ENCODE peak calls at places on chromosome 11, in six cellular contexts. One of them, this sample, is unnamed.

GRCh38 chr11:11463397-11463796 is 110.3 kb upstream of the CSNK2A3 start:
- DNase-seq in fibroblast of mammary gland: no peak
- DNase-seq in astrocyte of the cerebellum: no peak
- DNase-seq in stomach: no peak
- DNase-seq in Peyer's patch: no peak
- DNase-seq in foreskin fibroblast: no peak
- DNase-seq in this sample: no peak

GRCh38 chr11:41010361-41011050 is 448.9 kb downstream of the LRRC4C start:
- DNase-seq in fibroblast of mammary gland: no peak
- DNase-seq in astrocyte of the cerebellum: no peak
- DNase-seq in stomach: no peak
- DNase-seq in Peyer's patch: no peak
- DNase-seq in foreskin fibroblast: no peak
- DNase-seq in this sample: no peak

GRCh38 chr11:75982309-75982708 is 167.3 kb downstream of the UVRAG start:
- DNase-seq in fibroblast of mammary gland: no peak
- DNase-seq in astrocyte of the cerebellum: no peak
- DNase-seq in stomach: no peak
- DNase-seq in Peyer's patch: no peak
- DNase-seq in foreskin fibroblast: no peak
- DNase-seq in this sample: no peak

GRCh38 chr11:76208829-76209670 is 2.7 kb upstream of the WNT11 start:
- DNase-seq in fibroblast of mammary gland: peak
- DNase-seq in astrocyte of the cerebellum: no peak
- DNase-seq in stomach: peak
- DNase-seq in Peyer's patch: peak
- DNase-seq in foreskin fibroblast: peak
- DNase-seq in this sample: peak

GRCh38 chr11:29260939-29261705 is 755.7 kb downstream of the KCNA4 start:
- DNase-seq in fibroblast of mammary gland: peak
- DNase-seq in astrocyte of the cerebellum: no peak
- DNase-seq in stomach: no peak
- DNase-seq in Peyer's patch: no peak
- DNase-seq in foreskin fibroblast: peak
- DNase-seq in this sample: peak

GRCh38 chr11:57663975-57664374 is 3.9 kb upstream of the ZDHHC5 start:
- DNase-seq in fibroblast of mammary gland: no peak
- DNase-seq in astrocyte of the cerebellum: no peak
- DNase-seq in stomach: no peak
- DNase-seq in Peyer's patch: no peak
- DNase-seq in foreskin fibroblast: no peak
- DNase-seq in this sample: no peak

GRCh38 chr11:80096736-80097135 is 655.9 kb upstream of the TENM4 start:
- DNase-seq in fibroblast of mammary gland: peak
- DNase-seq in astrocyte of the cerebellum: peak
- DNase-seq in stomach: no peak
- DNase-seq in Peyer's patch: no peak
- DNase-seq in foreskin fibroblast: peak
- DNase-seq in this sample: peak

GRCh38 chr11:17572359-17572690 is 25.3 kb downstream of the OTOG start:
- DNase-seq in fibroblast of mammary gland: no peak
- DNase-seq in astrocyte of the cerebellum: no peak
- DNase-seq in stomach: peak
- DNase-seq in Peyer's patch: no peak
- DNase-seq in foreskin fibroblast: no peak
- DNase-seq in this sample: no peak

GRCh38 chr11:79419120-79419519 is 21.7 kb downstream of the TENM4 start:
- DNase-seq in fibroblast of mammary gland: peak
- DNase-seq in astrocyte of the cerebellum: no peak
- DNase-seq in stomach: peak
- DNase-seq in Peyer's patch: no peak
- DNase-seq in foreskin fibroblast: peak
- DNase-seq in this sample: peak

GRCh38 chr11:34329876-34330275 is 27.9 kb downstream of the ABTB2 start:
- DNase-seq in fibroblast of mammary gland: no peak
- DNase-seq in astrocyte of the cerebellum: no peak
- DNase-seq in stomach: no peak
- DNase-seq in Peyer's patch: no peak
- DNase-seq in foreskin fibroblast: no peak
- DNase-seq in this sample: no peak
- TF ChIP-seq CTCF in fibroblast of mammary gland: no peak
- TF ChIP-seq CTCF in astrocyte of the cerebellum: no peak
- TF ChIP-seq CTCF in stomach: no peak
- TF ChIP-seq CTCF in Peyer's patch: no peak
- TF ChIP-seq CTCF in foreskin fibroblast: no peak
- TF ChIP-seq CTCF in this sample: no peak

GRCh38 chr11:73330569-73331093 is 22.6 kb downstream of the ARHGEF17 start:
- DNase-seq in fibroblast of mammary gland: peak
- DNase-seq in astrocyte of the cerebellum: no peak
- DNase-seq in stomach: no peak
- DNase-seq in Peyer's patch: no peak
- DNase-seq in foreskin fibroblast: no peak
- DNase-seq in this sample: peak
- TF ChIP-seq CTCF in fibroblast of mammary gland: peak
- TF ChIP-seq CTCF in astrocyte of the cerebellum: peak
- TF ChIP-seq CTCF in stomach: no peak
- TF ChIP-seq CTCF in Peyer's patch: no peak
- TF ChIP-seq CTCF in foreskin fibroblast: peak
- TF ChIP-seq CTCF in this sample: no peak

GRCh38 chr11:119314748-119315138 is 2.2 kb downstream of the MCAM start:
- DNase-seq in fibroblast of mammary gland: no peak
- DNase-seq in astrocyte of the cerebellum: no peak
- DNase-seq in stomach: no peak
- DNase-seq in Peyer's patch: no peak
- DNase-seq in foreskin fibroblast: no peak
- DNase-seq in this sample: no peak

GRCh38 chr11:119316729-119317591 is at the start of gene MCAM:
- DNase-seq in fibroblast of mammary gland: no peak
- DNase-seq in astrocyte of the cerebellum: no peak
- DNase-seq in stomach: no peak
- DNase-seq in Peyer's patch: no peak
- DNase-seq in foreskin fibroblast: no peak
- DNase-seq in this sample: no peak

GRCh38 chr11:119316017-119316728 is 757 bp downstream of the MCAM start:
- DNase-seq in fibroblast of mammary gland: no peak
- DNase-seq in astrocyte of the cerebellum: no peak
- DNase-seq in stomach: no peak
- DNase-seq in Peyer's patch: no peak
- DNase-seq in foreskin fibroblast: no peak
- DNase-seq in this sample: peak

GRCh38 chr11:119317592-119318239 is 786 bp upstream of the MCAM start:
- DNase-seq in fibroblast of mammary gland: no peak
- DNase-seq in astrocyte of the cerebellum: no peak
- DNase-seq in stomach: no peak
- DNase-seq in Peyer's patch: no peak
- DNase-seq in foreskin fibroblast: no peak
- DNase-seq in this sample: no peak

GRCh38 chr11:119315139-119316016 is 1.6 kb downstream of the MCAM start:
- DNase-seq in fibroblast of mammary gland: no peak
- DNase-seq in astrocyte of the cerebellum: no peak
- DNase-seq in stomach: no peak
- DNase-seq in Peyer's patch: peak
- DNase-seq in foreskin fibroblast: no peak
- DNase-seq in this sample: no peak
- TF ChIP-seq CTCF in fibroblast of mammary gland: no peak
- TF ChIP-seq CTCF in astrocyte of the cerebellum: no peak
- TF ChIP-seq CTCF in stomach: no peak
- TF ChIP-seq CTCF in Peyer's patch: no peak
- TF ChIP-seq CTCF in foreskin fibroblast: no peak
- TF ChIP-seq CTCF in this sample: no peak

GRCh38 chr11:114395776-114396175 is 4.5 kb downstream of the C11orf71 start:
- DNase-seq in fibroblast of mammary gland: peak
- DNase-seq in astrocyte of the cerebellum: no peak
- DNase-seq in stomach: no peak
- DNase-seq in Peyer's patch: no peak
- DNase-seq in foreskin fibroblast: no peak
- DNase-seq in this sample: peak
- TF ChIP-seq CTCF in fibroblast of mammary gland: peak
- TF ChIP-seq CTCF in astrocyte of the cerebellum: peak
- TF ChIP-seq CTCF in stomach: no peak
- TF ChIP-seq CTCF in Peyer's patch: no peak
- TF ChIP-seq CTCF in foreskin fibroblast: peak
- TF ChIP-seq CTCF in this sample: peak

DNA sequence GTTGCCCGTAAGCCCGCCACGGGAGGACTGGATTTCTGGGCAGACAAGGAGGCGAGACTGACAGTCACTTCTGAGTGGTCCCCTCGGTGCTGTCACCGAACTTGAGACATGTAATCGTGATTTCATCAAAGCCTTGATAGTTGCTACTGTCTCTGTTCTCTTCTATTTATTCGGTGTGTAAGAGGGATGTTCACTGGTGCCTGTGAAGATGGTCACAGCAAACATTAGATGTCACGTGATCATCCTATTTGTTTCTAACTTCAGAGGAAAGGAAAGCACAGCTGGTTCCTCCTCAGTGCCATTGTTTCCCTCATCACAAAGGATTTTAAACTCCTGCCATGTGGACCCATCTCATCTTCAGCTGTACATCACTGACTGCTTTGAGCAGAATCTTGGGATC is 73.1 kb upstream of the CLMP start:
- DNase-seq in fibroblast of mammary gland: no peak
- DNase-seq in astrocyte of the cerebellum: no peak
- DNase-seq in stomach: no peak
- DNase-seq in Peyer's patch: no peak
- DNase-seq in foreskin fibroblast: no peak
- DNase-seq in this sample: no peak
- TF ChIP-seq CTCF in fibroblast of mammary gland: no peak
- TF ChIP-seq CTCF in astrocyte of the cerebellum: no peak
- TF ChIP-seq CTCF in stomach: no peak
- TF ChIP-seq CTCF in Peyer's patch: no peak
- TF ChIP-seq CTCF in foreskin fibroblast: no peak
- TF ChIP-seq CTCF in this sample: no peak

GRCh38 chr11:67405688-67406339 is 1.9 kb downstream of the TBC1D10C start:
- DNase-seq in fibroblast of mammary gland: no peak
- DNase-seq in astrocyte of the cerebellum: no peak
- DNase-seq in stomach: no peak
- DNase-seq in Peyer's patch: no peak
- DNase-seq in foreskin fibroblast: no peak
- DNase-seq in this sample: no peak

GRCh38 chr11:67408437-67409200 is 4.7 kb downstream of the TBC1D10C start:
- DNase-seq in fibroblast of mammary gland: no peak
- DNase-seq in astrocyte of the cerebellum: no peak
- DNase-seq in stomach: no peak
- DNase-seq in Peyer's patch: peak
- DNase-seq in foreskin fibroblast: no peak
- DNase-seq in this sample: no peak

GRCh38 chr11:67406420-67406968 is 2.6 kb downstream of the TBC1D10C start:
- DNase-seq in fibroblast of mammary gland: no peak
- DNase-seq in astrocyte of the cerebellum: no peak
- DNase-seq in stomach: no peak
- DNase-seq in Peyer's patch: peak
- DNase-seq in foreskin fibroblast: no peak
- DNase-seq in this sample: no peak

GRCh38 chr11:67407700-67408163 is 3.8 kb downstream of the TBC1D10C start:
- DNase-seq in fibroblast of mammary gland: no peak
- DNase-seq in astrocyte of the cerebellum: no peak
- DNase-seq in stomach: no peak
- DNase-seq in Peyer's patch: peak
- DNase-seq in foreskin fibroblast: no peak
- DNase-seq in this sample: no peak

GRCh38 chr11:67406969-67407699 is 3.3 kb downstream of the TBC1D10C start:
- DNase-seq in fibroblast of mammary gland: no peak
- DNase-seq in astrocyte of the cerebellum: no peak
- DNase-seq in stomach: no peak
- DNase-seq in Peyer's patch: peak
- DNase-seq in foreskin fibroblast: no peak
- DNase-seq in this sample: no peak
- TF ChIP-seq CTCF in fibroblast of mammary gland: no peak
- TF ChIP-seq CTCF in astrocyte of the cerebellum: no peak
- TF ChIP-seq CTCF in stomach: no peak
- TF ChIP-seq CTCF in Peyer's patch: no peak
- TF ChIP-seq CTCF in foreskin fibroblast: no peak
- TF ChIP-seq CTCF in this sample: no peak

DNA sequence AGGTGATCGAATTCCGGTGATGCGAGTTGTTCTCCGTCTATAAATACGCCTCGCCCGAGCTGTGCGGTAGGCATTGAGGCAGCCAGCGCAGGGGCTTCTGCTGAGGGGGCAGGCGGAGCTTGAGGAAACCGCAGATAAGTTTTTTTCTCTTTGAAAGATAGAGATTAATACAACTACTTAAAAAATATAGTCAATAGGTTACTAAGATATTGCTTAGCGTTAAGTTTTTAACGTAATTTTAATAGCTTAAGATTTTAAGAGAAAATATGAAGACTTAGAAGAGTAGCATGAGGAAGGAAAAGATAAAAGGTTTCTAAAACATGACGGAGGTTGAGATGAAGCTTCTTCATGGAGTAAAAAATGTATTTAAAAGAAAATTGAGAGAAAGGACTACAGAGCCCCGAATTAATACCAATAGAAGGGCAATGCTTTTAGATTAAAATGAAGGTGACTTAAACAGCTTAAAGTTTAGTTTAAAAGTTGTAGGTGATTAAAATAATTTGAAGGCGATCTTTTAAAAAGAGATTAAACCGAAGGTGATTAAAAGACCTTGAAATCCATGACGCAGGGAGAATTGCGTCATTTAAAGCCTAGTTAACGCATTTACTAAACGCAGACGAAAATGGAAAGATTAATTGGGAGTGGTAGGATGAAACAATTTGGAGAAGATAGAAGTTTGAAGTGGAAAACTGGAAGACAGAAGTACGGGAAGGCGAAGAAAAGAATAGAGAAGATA is at the start of gene MALAT1:
- DNase-seq in fibroblast of mammary gland: peak
- DNase-seq in astrocyte of the cerebellum: peak
- DNase-seq in stomach: peak
- DNase-seq in Peyer's patch: peak
- DNase-seq in foreskin fibroblast: peak
- DNase-seq in this sample: peak
- TF ChIP-seq CTCF in fibroblast of mammary gland: no peak
- TF ChIP-seq CTCF in astrocyte of the cerebellum: no peak
- TF ChIP-seq CTCF in stomach: no peak
- TF ChIP-seq CTCF in Peyer's patch: no peak
- TF ChIP-seq CTCF in foreskin fibroblast: no peak
- TF ChIP-seq CTCF in this sample: no peak

GRCh38 chr11:86632499-86633269 is 39.7 kb downstream of the ME3 start:
- DNase-seq in fibroblast of mammary gland: peak
- DNase-seq in astrocyte of the cerebellum: peak
- DNase-seq in stomach: no peak
- DNase-seq in Peyer's patch: no peak
- DNase-seq in foreskin fibroblast: peak
- DNase-seq in this sample: peak
- TF ChIP-seq CTCF in fibroblast of mammary gland: peak
- TF ChIP-seq CTCF in astrocyte of the cerebellum: peak
- TF ChIP-seq CTCF in stomach: no peak
- TF ChIP-seq CTCF in Peyer's patch: no peak
- TF ChIP-seq CTCF in foreskin fibroblast: peak
- TF ChIP-seq CTCF in this sample: no peak